ENCODE peak calls at places on chromosomes 12 and 14, in seven cellular contexts. N is uterus, Z is fibroblast of lung, C is keratinocyte, K is tibial artery, E is Peyer's patch, S is IMR-90. U is an unnamed sample. For H3K9me3, the result is how much of the 10 kb centered on the place peaks cover.

GRCh38 chr14:97061198-97061597 is 264.0 kb downstream of the VRK1 start:
- DNase-seq in C (no peak), N (no peak), S (no peak), E (no peak), K (peak), Z (no peak), U (no peak)

GRCh38 chr14:27727371-27727770 is 1039.2 kb upstream of the FOXG1 start:
- DNase-seq in S (no peak), K (no peak), N (no peak), Z (no peak), E (no peak), C (no peak), U (no peak)

GRCh38 chr12:52903855-52904508 is 894 bp downstream of the KRT8 start:
- DNase-seq in Z (peak), C (no peak), K (no peak), N (peak), E (no peak), S (no peak), U (no peak)

GRCh38 chr14:103538291-103539055 is 9.5 kb downstream of the TRMT61A start:
- DNase-seq in E (no peak), C (no peak), S (no peak), K (no peak), Z (no peak), N (no peak), U (peak)

GRCh38 chr14:60734465-60735242 is at the start of gene MNAT1:
- DNase-seq in S (peak), C (no peak), E (peak), K (peak), N (peak), Z (peak), U (peak)

GRCh38 chr14:51298895-51299294 is 58.8 kb downstream of the TMX1 start:
- DNase-seq in N (no peak), E (no peak), C (no peak), S (peak), Z (peak), K (no peak), U (no peak)

GRCh38 chr14:92647499-92648279 is 100.7 kb downstream of the LGMN start:
- DNase-seq in Z (peak), S (peak), E (no peak), C (no peak), N (no peak), K (no peak), U (no peak)

GRCh38 chr14:99736600-99737371 is 52.7 kb downstream of the CYP46A1 start:
- DNase-seq in C (no peak), N (peak), Z (no peak), K (no peak), S (no peak), E (no peak), U (peak)

GRCh38 chr12:59808317-59808910 is 212.6 kb downstream of the SLC16A7 start:
- DNase-seq in K (no peak), S (peak), Z (peak), C (no peak), E (no peak), N (no peak), U (no peak)

GRCh38 chr12:68792952-68793351 is 15.0 kb upstream of the MDM2 start:
- DNase-seq in N (no peak), K (no peak), C (no peak), Z (no peak), E (no peak), S (peak), U (no peak)

DNA sequence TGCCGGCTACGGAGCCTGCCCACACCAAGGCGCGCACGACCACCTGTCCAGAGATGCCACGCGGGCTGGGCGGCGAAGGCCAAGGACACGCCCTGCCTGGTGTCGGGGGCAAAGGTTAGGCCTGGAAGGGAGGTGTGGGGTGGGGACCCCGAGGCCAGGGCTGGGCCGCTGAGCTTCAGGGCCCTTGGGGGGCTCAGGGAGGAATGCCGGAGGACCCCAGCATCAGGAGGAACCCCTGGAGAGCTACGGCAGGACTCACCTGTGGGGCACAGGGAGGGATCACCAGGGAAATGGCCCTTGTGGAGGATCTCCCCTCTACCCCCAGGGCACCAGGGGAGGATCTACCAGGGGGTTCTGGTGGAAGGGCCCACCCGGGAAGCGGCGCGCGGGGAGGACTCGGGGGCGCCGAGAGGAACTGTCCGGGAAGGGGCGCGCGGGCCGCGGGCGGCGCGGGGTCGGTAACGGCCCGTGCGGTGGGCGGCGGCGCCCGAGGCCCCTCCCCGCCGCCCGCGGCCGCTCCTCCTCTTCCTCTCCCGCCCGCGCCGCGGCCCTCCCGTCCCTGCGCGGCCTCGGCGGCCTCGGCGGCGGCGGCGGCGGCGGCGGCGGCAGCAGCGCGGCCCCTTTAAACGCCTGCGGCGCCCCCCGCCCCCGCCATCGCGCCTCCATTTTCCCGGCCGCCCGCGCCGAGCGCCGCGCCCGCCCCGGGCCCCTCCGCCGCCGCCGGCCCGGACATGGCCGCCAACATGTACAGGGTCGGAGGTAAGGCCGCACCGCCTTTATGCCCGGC is at the start of gene MTA1:
- DNase-seq in E (peak), Z (peak), N (no peak), S (peak), K (no peak), C (no peak), U (no peak)
- H3K4me3 ChIP-seq in E (peak), Z (peak), N (peak), S (peak), K (peak), C (peak), U (peak)

DNA sequence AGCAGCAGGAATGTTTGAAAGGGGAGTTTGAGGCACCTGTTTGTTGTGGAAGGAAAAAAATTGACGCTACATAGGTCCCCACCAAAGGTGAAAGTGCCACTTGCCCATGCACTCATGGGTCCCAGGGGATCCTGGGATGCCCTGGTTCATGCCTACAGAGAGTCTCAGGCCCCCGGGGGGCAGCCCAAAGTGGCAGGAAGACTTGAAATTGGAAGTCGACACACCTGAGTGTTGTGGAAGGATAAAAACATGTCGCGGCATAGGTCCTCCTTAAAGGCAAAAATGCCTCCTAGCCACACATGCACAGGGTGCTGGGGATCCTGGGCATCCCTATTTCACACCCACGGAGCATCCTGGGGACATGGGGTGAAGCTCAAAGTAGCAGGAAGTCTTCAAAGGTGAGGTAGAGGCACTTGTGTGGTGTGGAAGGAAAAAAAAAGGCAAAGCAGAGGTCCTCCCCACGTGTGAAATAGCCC is 576.1 kb downstream of the ALG10 start:
- DNase-seq in S (no peak), E (no peak), N (no peak), K (no peak), Z (no peak), C (no peak), U (peak)
- H3K9me3 ChIP-seq in S (half or more), E (under half), N (under half), K (half or more), Z (under half), C (under half), U (under half)

DNA sequence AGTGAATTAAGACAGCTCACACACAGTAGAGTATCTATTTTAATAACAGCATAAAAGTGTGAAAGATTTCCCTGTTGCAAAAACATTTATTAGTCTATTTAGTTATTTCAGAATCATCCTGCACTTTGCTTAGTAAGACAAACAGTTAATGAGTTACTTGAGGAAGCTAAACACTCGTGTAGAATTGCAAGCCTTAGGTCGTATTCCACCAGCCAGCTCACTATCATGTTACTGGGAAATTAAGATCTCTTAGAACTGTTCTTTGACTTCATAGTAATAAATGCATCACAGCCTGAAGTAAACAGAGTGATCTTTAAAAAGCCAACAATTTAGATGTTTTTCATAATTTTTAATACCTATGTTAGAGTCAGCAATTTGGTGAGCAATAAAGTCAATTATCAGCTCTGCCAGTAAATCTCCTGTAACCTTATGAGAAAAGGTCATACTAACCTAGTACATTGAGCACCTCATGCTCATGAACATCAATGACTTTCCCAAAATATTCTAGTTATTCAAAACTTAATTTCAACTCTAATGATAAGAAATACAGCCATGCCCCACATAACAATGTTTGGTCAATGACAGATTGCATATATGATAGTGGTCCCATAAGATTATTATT is 26.7 kb upstream of the ETNK1 start:
- DNase-seq in E (no peak), Z (no peak), K (no peak), S (no peak), C (no peak), N (no peak), U (no peak)
- H3K4me3 ChIP-seq in E (no peak), Z (no peak), K (no peak), S (no peak), C (no peak), N (no peak), U (no peak)

DNA sequence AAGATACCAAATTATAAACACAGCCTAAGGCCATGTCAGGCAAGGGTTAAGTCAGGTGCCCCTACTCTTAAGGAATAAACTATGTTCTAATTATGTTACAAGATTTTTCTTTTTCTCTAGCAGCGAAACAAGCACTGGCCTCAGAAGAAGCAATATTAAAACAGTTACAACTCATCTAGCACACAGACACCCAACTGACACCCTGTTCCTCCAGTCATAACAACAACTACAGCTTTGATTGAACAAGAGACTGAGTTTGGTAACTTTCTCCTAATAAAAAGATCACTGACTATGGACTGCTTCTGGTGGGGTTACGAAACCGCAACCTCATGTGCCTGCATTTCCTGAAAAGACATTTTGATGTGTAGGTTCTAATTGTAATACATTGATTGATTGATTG is 3.3 kb upstream of the DAO start:
- DNase-seq in N (no peak), C (no peak), K (no peak), S (no peak), E (no peak), Z (no peak), U (no peak)
- H3K9me3 ChIP-seq in N (under half), C (under half), K (under half), S (under half), E (under half), Z (under half), U (under half)

GRCh38 chr12:6364037-6364360 is 11.4 kb downstream of the SCNN1A start:
- DNase-seq in Z (no peak), K (no peak), S (no peak), E (no peak), N (peak), C (no peak), U (no peak)
- H3K4me3 ChIP-seq in Z (peak), K (peak), S (no peak), E (peak), N (peak), C (peak), U (peak)

GRCh38 chr14:31746326-31746725 is 185.1 kb downstream of the NUBPL start:
- DNase-seq in C (no peak), K (no peak), Z (no peak), S (no peak), E (no peak), N (no peak), U (no peak)
- H3K9me3 ChIP-seq in C (under half), K (under half), Z (under half), S (under half), E (under half), N (under half), U (under half)

DNA sequence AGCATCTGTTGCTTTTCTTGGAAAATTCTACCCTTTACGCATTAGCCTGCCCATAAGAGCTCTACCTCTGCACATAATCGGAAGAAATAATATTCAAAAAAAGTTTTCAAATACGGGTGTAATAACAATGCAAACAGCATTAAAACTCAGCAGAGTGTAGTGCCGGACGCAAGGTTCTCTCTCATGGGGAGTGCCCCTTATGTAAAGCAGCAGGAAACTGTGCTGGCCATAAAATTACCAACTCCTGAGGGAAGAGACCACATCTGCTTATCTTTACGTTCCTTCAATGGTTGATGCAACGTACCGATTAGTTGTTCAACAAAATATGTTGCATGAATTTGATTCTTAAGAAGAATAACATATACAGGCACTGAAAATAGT is 118.7 kb upstream of the TMCC3 start:
- DNase-seq in N (no peak), C (no peak), S (no peak), Z (no peak), E (peak), K (no peak), U (no peak)
- H3K4me3 ChIP-seq in N (no peak), C (no peak), S (no peak), Z (no peak), E (no peak), K (no peak), U (no peak)